ENCODE peak calls at places on chromosomes 11 and 22, in five cellular contexts. One of them, this sample, is unnamed.

GRCh38 chr11:2101171-2101675 is 38.0 kb downstream of the IGF2 start:
- DNase-seq in bronchial epithelial cell: no peak
- DNase-seq in Calu3: no peak
- DNase-seq in cardiac muscle cell: no peak
- DNase-seq in AG04450: no peak
- DNase-seq in this sample: no peak

GRCh38 chr11:23423119-23423518 is 562.8 kb upstream of the CCDC179 start:
- DNase-seq in bronchial epithelial cell: no peak
- DNase-seq in AG04450: peak
- DNase-seq in cardiac muscle cell: no peak
- DNase-seq in Calu3: no peak
- DNase-seq in this sample: no peak

GRCh38 chr11:131025020-131025419 is 108.7 kb upstream of the SNX19 start:
- DNase-seq in Calu3: no peak
- DNase-seq in cardiac muscle cell: peak
- DNase-seq in AG04450: peak
- DNase-seq in bronchial epithelial cell: peak
- DNase-seq in this sample: peak

GRCh38 chr22:33832558-33833151 is 87.6 kb downstream of the LARGE1 start:
- DNase-seq in cardiac muscle cell: peak
- DNase-seq in AG04450: no peak
- DNase-seq in Calu3: no peak
- DNase-seq in bronchial epithelial cell: no peak
- DNase-seq in this sample: no peak

GRCh38 chr11:108616549-108616948 is 23.0 kb upstream of the EXPH5 start:
- DNase-seq in cardiac muscle cell: peak
- DNase-seq in bronchial epithelial cell: peak
- DNase-seq in Calu3: peak
- DNase-seq in AG04450: no peak
- DNase-seq in this sample: peak

GRCh38 chr11:818396-819128 is at the start of gene PNPLA2:
- DNase-seq in Calu3: peak
- DNase-seq in cardiac muscle cell: peak
- DNase-seq in bronchial epithelial cell: peak
- DNase-seq in AG04450: no peak
- DNase-seq in this sample: peak

GRCh38 chr11:113689711-113690618 is 16.1 kb downstream of the TMPRSS5 start:
- DNase-seq in cardiac muscle cell: no peak
- DNase-seq in bronchial epithelial cell: no peak
- DNase-seq in Calu3: peak
- DNase-seq in AG04450: no peak
- DNase-seq in this sample: no peak

GRCh38 chr11:74147199-74147929 is 23.4 kb downstream of the C2CD3 start:
- DNase-seq in AG04450: no peak
- DNase-seq in cardiac muscle cell: peak
- DNase-seq in bronchial epithelial cell: no peak
- DNase-seq in Calu3: peak
- DNase-seq in this sample: no peak

GRCh38 chr22:42041784-42042183 is 28.8 kb downstream of the NAGA start:
- DNase-seq in AG04450: no peak
- DNase-seq in Calu3: no peak
- DNase-seq in bronchial epithelial cell: no peak
- DNase-seq in cardiac muscle cell: no peak
- DNase-seq in this sample: no peak

GRCh38 chr11:20671856-20672546 is 2.6 kb downstream of the NELL1 start:
- DNase-seq in bronchial epithelial cell: peak
- DNase-seq in AG04450: no peak
- DNase-seq in Calu3: no peak
- DNase-seq in cardiac muscle cell: peak
- DNase-seq in this sample: no peak

GRCh38 chr11:95067042-95067827 is 516 bp downstream of the SRSF8 start:
- DNase-seq in bronchial epithelial cell: peak
- DNase-seq in AG04450: no peak
- DNase-seq in cardiac muscle cell: peak
- DNase-seq in Calu3: peak
- DNase-seq in this sample: peak

GRCh38 chr11:5252280-5253265 is 2.0 kb downstream of the HBG2 start:
- DNase-seq in AG04450: no peak
- DNase-seq in bronchial epithelial cell: no peak
- DNase-seq in cardiac muscle cell: no peak
- DNase-seq in Calu3: no peak
- DNase-seq in this sample: no peak

GRCh38 chr11:75351541-75352416 is at the start of gene ARRB1:
- DNase-seq in cardiac muscle cell: peak
- DNase-seq in Calu3: peak
- DNase-seq in bronchial epithelial cell: no peak
- DNase-seq in AG04450: no peak
- DNase-seq in this sample: peak

GRCh38 chr22:18156878-18157713 is 7.1 kb downstream of the USP18 start:
- DNase-seq in AG04450: peak
- DNase-seq in cardiac muscle cell: peak
- DNase-seq in Calu3: peak
- DNase-seq in bronchial epithelial cell: peak
- DNase-seq in this sample: peak

GRCh38 chr22:40334899-40335298 is 11.4 kb upstream of the ADSL start:
- DNase-seq in Calu3: no peak
- DNase-seq in bronchial epithelial cell: no peak
- DNase-seq in cardiac muscle cell: no peak
- DNase-seq in AG04450: no peak
- DNase-seq in this sample: no peak

GRCh38 chr11:85762226-85762625 is 48.7 kb downstream of the SYTL2 start:
- DNase-seq in Calu3: no peak
- DNase-seq in cardiac muscle cell: no peak
- DNase-seq in bronchial epithelial cell: peak
- DNase-seq in AG04450: no peak
- DNase-seq in this sample: no peak

GRCh38 chr11:43832536-43832935 is 48.1 kb upstream of the ALKBH3 start:
- DNase-seq in bronchial epithelial cell: peak
- DNase-seq in Calu3: no peak
- DNase-seq in cardiac muscle cell: no peak
- DNase-seq in AG04450: no peak
- DNase-seq in this sample: no peak

GRCh38 chr11:77278595-77279506 is 22.6 kb downstream of the GDPD4 start:
- DNase-seq in cardiac muscle cell: no peak
- DNase-seq in AG04450: no peak
- DNase-seq in bronchial epithelial cell: peak
- DNase-seq in Calu3: no peak
- DNase-seq in this sample: no peak

GRCh38 chr22:44049369-44050231 is 25.5 kb downstream of the PARVB start:
- DNase-seq in Calu3: no peak
- DNase-seq in bronchial epithelial cell: no peak
- DNase-seq in cardiac muscle cell: no peak
- DNase-seq in AG04450: no peak
- DNase-seq in this sample: no peak

GRCh38 chr11:37788141-37788877 is 1190.3 kb upstream of the RAG2 start:
- DNase-seq in AG04450: peak
- DNase-seq in cardiac muscle cell: peak
- DNase-seq in bronchial epithelial cell: peak
- DNase-seq in Calu3: peak
- DNase-seq in this sample: no peak

GRCh38 chr11:16191852-16192240 is 164.5 kb downstream of the SOX6 start:
- DNase-seq in AG04450: no peak
- DNase-seq in cardiac muscle cell: no peak
- DNase-seq in bronchial epithelial cell: no peak
- DNase-seq in Calu3: no peak
- DNase-seq in this sample: no peak

GRCh38 chr11:100220801-100221200 is 466.3 kb upstream of the ARHGAP42 start:
- DNase-seq in AG04450: no peak
- DNase-seq in bronchial epithelial cell: no peak
- DNase-seq in cardiac muscle cell: no peak
- DNase-seq in Calu3: no peak
- DNase-seq in this sample: no peak

GRCh38 chr11:73273246-73273890 is 1.2 kb downstream of the P2RY6 start:
- DNase-seq in Calu3: no peak
- DNase-seq in bronchial epithelial cell: no peak
- DNase-seq in AG04450: no peak
- DNase-seq in cardiac muscle cell: no peak
- DNase-seq in this sample: peak

GRCh38 chr11:123238297-123238696 is 43.2 kb upstream of the CLMP start:
- DNase-seq in AG04450: no peak
- DNase-seq in cardiac muscle cell: peak
- DNase-seq in Calu3: no peak
- DNase-seq in bronchial epithelial cell: no peak
- DNase-seq in this sample: no peak

GRCh38 chr11:132685174-132685611 is 847.1 kb downstream of the OPCML start:
- DNase-seq in cardiac muscle cell: peak
- DNase-seq in Calu3: no peak
- DNase-seq in AG04450: no peak
- DNase-seq in bronchial epithelial cell: peak
- DNase-seq in this sample: no peak

GRCh38 chr11:135006800-135007199 is 594.8 kb upstream of the B3GAT1 start:
- DNase-seq in AG04450: no peak
- DNase-seq in Calu3: no peak
- DNase-seq in cardiac muscle cell: no peak
- DNase-seq in bronchial epithelial cell: no peak
- DNase-seq in this sample: no peak

DNA sequence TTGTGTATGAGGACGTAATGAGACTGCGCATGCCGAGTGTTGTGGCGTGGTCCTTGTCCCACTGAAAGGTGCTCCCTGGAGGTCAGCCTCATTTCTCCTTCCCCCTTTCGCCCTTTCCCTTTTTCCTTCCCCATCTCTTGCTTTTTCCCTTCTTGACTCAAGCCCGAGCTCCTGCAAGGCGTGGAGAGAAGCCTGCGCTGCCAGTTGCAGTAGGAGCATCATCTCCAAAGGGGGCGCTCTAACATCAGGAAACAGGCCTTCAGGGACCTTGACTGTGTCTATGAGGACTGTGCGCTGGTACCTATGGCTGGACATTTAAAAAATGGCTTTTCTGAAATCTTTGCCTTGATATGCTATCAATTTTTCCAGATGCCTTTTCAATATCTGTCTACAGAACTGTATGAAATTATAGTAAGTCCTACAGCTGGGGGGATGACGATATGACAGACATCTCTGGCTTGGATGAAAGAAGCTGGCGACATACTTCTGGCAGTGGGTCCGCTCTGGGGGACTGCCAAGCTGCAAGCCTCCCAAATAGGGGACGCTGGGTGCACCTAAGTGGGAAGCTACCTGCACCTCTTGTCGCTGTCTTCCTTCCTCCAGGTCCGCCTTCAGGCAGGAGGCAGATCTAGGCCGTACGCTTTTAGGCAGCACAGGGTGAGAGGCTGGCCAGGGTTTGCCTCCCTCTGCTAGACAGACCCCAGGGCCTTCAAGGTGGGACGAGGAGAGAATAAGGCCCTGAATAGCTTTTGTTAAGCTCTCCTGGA is 96.5 kb downstream of the NXPE2 start:
- DNase-seq in AG04450: peak
- DNase-seq in cardiac muscle cell: peak
- DNase-seq in Calu3: peak
- DNase-seq in bronchial epithelial cell: peak
- DNase-seq in this sample: peak
- TF ChIP-seq CTCF in AG04450: peak
- TF ChIP-seq CTCF in cardiac muscle cell: peak
- TF ChIP-seq CTCF in Calu3: no peak
- TF ChIP-seq CTCF in bronchial epithelial cell: peak
- TF ChIP-seq CTCF in this sample: peak

GRCh38 chr11:60744114-60744513 is 12.6 kb upstream of the MS4A15 start:
- DNase-seq in bronchial epithelial cell: no peak
- DNase-seq in AG04450: no peak
- DNase-seq in cardiac muscle cell: no peak
- DNase-seq in Calu3: no peak
- DNase-seq in this sample: no peak
- TF ChIP-seq CTCF in bronchial epithelial cell: no peak
- TF ChIP-seq CTCF in AG04450: no peak
- TF ChIP-seq CTCF in cardiac muscle cell: no peak
- TF ChIP-seq CTCF in Calu3: no peak
- TF ChIP-seq CTCF in this sample: no peak

DNA sequence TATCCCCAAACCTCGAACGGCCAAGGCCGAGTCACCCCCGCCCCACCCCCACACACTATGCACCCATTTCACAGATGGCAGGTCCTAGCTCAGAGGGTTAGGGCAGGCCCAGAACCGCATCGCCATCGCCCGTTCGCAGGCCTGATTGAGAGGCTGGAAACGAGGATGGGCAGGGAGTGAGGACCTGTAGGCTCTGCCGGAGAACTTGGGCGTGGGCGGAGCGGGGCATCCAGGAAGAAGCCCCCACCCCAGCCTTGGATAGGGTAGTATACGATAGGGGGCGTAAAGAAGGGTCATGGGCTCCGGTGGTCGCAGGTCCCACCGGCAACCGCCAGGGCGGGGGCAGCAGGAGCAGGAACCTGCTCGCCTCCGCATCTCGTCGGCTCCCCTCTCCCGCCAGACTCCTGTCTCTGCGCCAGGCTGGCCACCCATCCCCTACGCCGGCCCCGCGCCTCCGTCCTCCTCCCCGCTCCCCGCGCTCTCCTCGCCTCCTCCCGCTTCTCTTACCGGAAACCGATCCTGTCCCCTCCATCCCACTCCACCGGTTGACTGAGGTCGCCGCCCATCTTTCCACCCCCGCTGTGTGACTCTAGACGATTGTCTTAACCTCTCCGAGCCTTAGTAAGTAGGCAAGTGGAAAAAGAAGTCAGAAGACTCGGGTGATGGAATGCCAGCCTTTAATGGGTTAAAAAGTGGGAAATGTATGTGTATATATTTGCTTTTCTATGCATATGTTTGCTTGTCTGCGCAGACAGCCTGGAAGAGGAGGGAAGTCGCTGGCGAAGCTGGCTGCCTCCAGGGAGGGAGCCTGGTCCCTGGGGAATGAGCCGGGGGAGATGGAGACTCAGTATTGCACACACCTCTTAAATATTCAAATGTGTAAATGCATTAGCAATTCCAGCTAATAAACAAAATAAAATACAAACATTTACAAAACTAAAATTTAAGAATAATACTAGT is 52.8 kb downstream of the CYTH4 start:
- DNase-seq in cardiac muscle cell: peak
- DNase-seq in Calu3: no peak
- DNase-seq in AG04450: no peak
- DNase-seq in bronchial epithelial cell: peak
- DNase-seq in this sample: peak
- TF ChIP-seq CTCF in cardiac muscle cell: no peak
- TF ChIP-seq CTCF in Calu3: no peak
- TF ChIP-seq CTCF in AG04450: no peak
- TF ChIP-seq CTCF in bronchial epithelial cell: no peak
- TF ChIP-seq CTCF in this sample: no peak

DNA sequence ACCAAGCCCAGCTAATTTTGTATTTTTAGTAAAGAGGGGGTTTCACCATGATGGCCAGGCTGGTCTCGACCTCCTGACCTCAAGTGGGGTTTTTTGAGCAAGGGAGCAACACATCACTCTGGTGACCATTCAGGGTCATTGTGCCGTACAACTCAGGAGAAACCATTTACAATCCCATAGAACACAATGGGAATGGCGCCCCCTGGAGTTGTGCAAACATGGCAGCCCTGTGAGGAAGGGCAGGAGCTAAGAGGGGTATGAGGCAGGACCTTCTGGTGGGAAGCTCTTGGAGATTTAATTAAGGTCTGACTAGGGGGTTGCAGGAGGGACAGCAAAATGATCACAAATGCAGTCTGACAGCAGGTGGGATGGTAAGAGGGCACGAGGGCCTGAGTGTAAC is 9.2 kb upstream of the CSF2RB start:
- DNase-seq in cardiac muscle cell: no peak
- DNase-seq in AG04450: no peak
- DNase-seq in bronchial epithelial cell: no peak
- DNase-seq in Calu3: no peak
- DNase-seq in this sample: no peak
- TF ChIP-seq CTCF in cardiac muscle cell: peak
- TF ChIP-seq CTCF in AG04450: no peak
- TF ChIP-seq CTCF in bronchial epithelial cell: no peak
- TF ChIP-seq CTCF in Calu3: no peak
- TF ChIP-seq CTCF in this sample: no peak